ENCODE peak calls at places on chromosomes 16 and 17, in seven cellular contexts. J, Y, D, P, M, U and L are unnamed samples.

GRCh38 chr17:33941744-33942143 is 313.3 kb upstream of the CCL2 start:
- DNase-seq in J (no peak), Y (no peak), D (no peak), P (no peak), M (no peak), U (no peak), L (no peak)

GRCh38 chr17:42016411-42016831 is 818 bp downstream of the DNAJC7 start:
- DNase-seq in J (no peak), Y (no peak), D (no peak), P (no peak), M (no peak), U (no peak), L (peak)

GRCh38 chr17:29590261-29590978 is 972 bp upstream of the GIT1 start:
- DNase-seq in J (no peak), Y (peak), D (no peak), P (peak), M (no peak), U (no peak), L (peak)

GRCh38 chr17:69538795-69539194 is 124.3 kb downstream of the MAP2K6 start:
- DNase-seq in J (no peak), Y (no peak), D (no peak), P (no peak), M (no peak), U (no peak), L (no peak)

GRCh38 chr17:50879086-50879485 is 12.9 kb upstream of the TOB1 start:
- DNase-seq in J (no peak), Y (no peak), D (no peak), P (no peak), M (no peak), U (no peak), L (no peak)

GRCh38 chr17:72846399-72846798 is 246.1 kb downstream of the SLC39A11 start:
- DNase-seq in J (no peak), Y (no peak), D (no peak), P (no peak), M (no peak), U (no peak), L (no peak)

GRCh38 chr17:14308636-14308964 is 7.7 kb downstream of the HS3ST3B1 start:
- DNase-seq in J (no peak), Y (no peak), D (no peak), P (no peak), M (no peak), U (no peak), L (peak)

GRCh38 chr16:24747425-24747824 is 18.0 kb downstream of the TNRC6A start:
- DNase-seq in J (no peak), Y (no peak), D (no peak), P (no peak), M (no peak), U (no peak), L (no peak)

GRCh38 chr17:78250891-78251772 is 19.7 kb downstream of the TMEM235 start:
- DNase-seq in J (peak), Y (peak), D (peak), P (peak), M (peak), U (peak), L (peak)

GRCh38 chr17:2292100-2292499 is 11.5 kb downstream of the SMG6 start:
- DNase-seq in J (no peak), Y (no peak), D (no peak), P (no peak), M (no peak), U (no peak), L (no peak)

GRCh38 chr17:27650836-27651235 is 19.8 kb downstream of the LGALS9 start:
- DNase-seq in J (no peak), Y (no peak), D (no peak), P (no peak), M (no peak), U (no peak), L (no peak)

GRCh38 chr16:57536306-57537193 is at the start of gene CCDC102A:
- DNase-seq in J (peak), Y (peak), D (peak), P (no peak), M (peak), U (peak), L (no peak)

GRCh38 chr17:77478281-77478680 is 337.5 kb downstream of the SEC14L1 start:
- DNase-seq in J (no peak), Y (no peak), D (no peak), P (no peak), M (no peak), U (no peak), L (no peak)

GRCh38 chr16:1002399-1003161 is 21.0 kb downstream of the SOX8 start:
- DNase-seq in J (no peak), Y (no peak), D (no peak), P (no peak), M (peak), U (peak), L (peak)

GRCh38 chr17:8503368-8503767 is 67.7 kb downstream of the NDEL1 start:
- DNase-seq in J (peak), Y (no peak), D (no peak), P (no peak), M (no peak), U (no peak), L (no peak)

GRCh38 chr16:70735141-70735979 is 49.5 kb upstream of the MTSS2 start:
- DNase-seq in J (peak), Y (no peak), D (peak), P (peak), M (no peak), U (no peak), L (no peak)

GRCh38 chr17:81094224-81094743 is 59.3 kb downstream of the BAIAP2 start:
- DNase-seq in J (no peak), Y (no peak), D (no peak), P (no peak), M (no peak), U (no peak), L (no peak)
- TF ChIP-seq CTCF in J (no peak), Y (no peak), D (no peak), P (no peak), M (no peak), U (no peak), L (no peak)

GRCh38 chr16:27174798-27175197 is 28.5 kb upstream of the KDM8 start:
- DNase-seq in J (no peak), Y (no peak), D (no peak), P (no peak), M (no peak), U (no peak), L (peak)
- TF ChIP-seq CTCF in J (no peak), Y (no peak), D (no peak), P (no peak), M (no peak), U (no peak), L (no peak)

DNA sequence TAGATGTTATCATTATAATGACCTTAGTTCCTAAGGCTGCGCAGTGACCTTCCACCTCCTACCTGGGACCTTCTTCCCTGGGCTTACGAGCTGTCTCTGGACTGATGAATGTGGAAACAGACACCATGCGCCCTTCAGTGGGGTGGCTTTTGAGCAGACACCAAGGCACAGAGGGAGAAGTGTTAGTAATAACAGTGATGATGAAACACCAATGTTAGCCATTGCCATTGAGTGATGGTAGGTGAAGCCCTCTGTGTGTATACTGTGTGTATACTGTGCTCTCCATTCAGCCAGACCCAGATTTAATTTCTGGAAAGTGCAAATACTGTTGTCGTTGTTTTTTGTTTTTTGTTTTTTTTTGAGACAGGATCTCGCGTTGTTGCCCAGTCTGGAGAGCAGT is 44.5 kb downstream of the CLEC16A start:
- DNase-seq in J (no peak), Y (no peak), D (no peak), P (no peak), M (no peak), U (no peak), L (no peak)
- TF ChIP-seq CTCF in J (no peak), Y (no peak), D (no peak), P (no peak), M (no peak), U (no peak), L (no peak)

DNA sequence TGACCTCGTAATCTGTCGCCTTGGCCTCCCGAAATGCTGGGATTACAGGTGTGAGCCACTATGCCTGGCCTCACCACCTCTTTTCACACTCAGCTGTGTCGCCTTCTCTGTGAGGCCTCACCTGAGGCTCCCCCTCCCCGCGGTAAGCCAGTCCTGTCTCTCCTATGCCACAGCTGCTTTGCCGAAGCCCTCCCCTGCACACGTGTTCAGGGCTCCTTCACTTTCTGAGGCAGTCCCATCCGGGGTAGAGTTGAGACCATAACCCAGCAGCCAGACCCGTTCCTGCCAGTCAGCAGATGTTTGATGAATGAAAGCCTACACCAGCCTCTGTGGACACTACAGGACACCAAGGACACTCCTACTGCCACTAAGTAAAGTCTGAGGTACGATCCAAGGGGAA is 10.6 kb downstream of the USP7 start:
- DNase-seq in J (no peak), Y (no peak), D (no peak), P (no peak), M (no peak), U (no peak), L (no peak)
- TF ChIP-seq CTCF in J (no peak), Y (no peak), D (no peak), P (no peak), M (no peak), U (no peak), L (no peak)

GRCh38 chr17:57090560-57091185 is 5.6 kb downstream of the AKAP1 start:
- DNase-seq in J (no peak), Y (no peak), D (no peak), P (no peak), M (no peak), U (no peak), L (peak)

GRCh38 chr17:57089391-57089790 is 4.3 kb downstream of the AKAP1 start:
- DNase-seq in J (no peak), Y (no peak), D (no peak), P (no peak), M (no peak), U (no peak), L (no peak)

GRCh38 chr17:57092171-57092570 is 7.1 kb downstream of the AKAP1 start:
- DNase-seq in J (no peak), Y (no peak), D (no peak), P (no peak), M (no peak), U (no peak), L (no peak)

GRCh38 chr17:57091186-57091618 is 6.2 kb downstream of the AKAP1 start:
- DNase-seq in J (peak), Y (no peak), D (no peak), P (no peak), M (no peak), U (no peak), L (no peak)

GRCh38 chr17:57092779-57093178 is 7.7 kb downstream of the AKAP1 start:
- DNase-seq in J (no peak), Y (no peak), D (no peak), P (no peak), M (no peak), U (no peak), L (no peak)
- TF ChIP-seq CTCF in J (no peak), Y (no peak), D (no peak), P (no peak), M (no peak), U (no peak), L (no peak)

GRCh38 chr16:20957153-20957552 is 56.6 kb downstream of the LYRM1 start:
- DNase-seq in J (no peak), Y (no peak), D (no peak), P (no peak), M (no peak), U (no peak), L (no peak)

GRCh38 chr16:20952144-20952797 is 51.7 kb downstream of the LYRM1 start:
- DNase-seq in J (no peak), Y (no peak), D (peak), P (no peak), M (no peak), U (no peak), L (no peak)

GRCh38 chr16:20960899-20961298 is 60.3 kb downstream of the LYRM1 start:
- DNase-seq in J (no peak), Y (no peak), D (no peak), P (no peak), M (no peak), U (no peak), L (no peak)

GRCh38 chr16:20954574-20954973 is 54.0 kb downstream of the LYRM1 start:
- DNase-seq in J (no peak), Y (no peak), D (no peak), P (no peak), M (no peak), U (no peak), L (no peak)

DNA sequence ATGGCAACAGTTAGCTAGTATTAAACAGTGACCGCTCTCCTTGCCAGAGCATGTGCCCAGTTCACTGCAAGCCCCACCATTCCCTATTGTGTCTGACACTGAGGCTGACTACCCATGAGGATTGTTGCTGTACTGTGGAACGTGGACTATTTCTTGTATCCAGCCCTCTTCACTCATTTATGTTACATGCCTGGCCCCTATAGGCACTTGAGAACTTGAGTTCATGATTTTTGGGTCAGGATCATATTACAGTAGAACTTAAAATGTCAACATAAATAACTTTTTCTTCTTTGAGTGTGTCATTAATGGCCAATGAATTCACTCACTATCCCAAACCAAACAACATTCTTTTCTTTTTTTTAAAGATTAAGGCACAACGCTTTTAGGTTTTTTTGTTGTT is 55.7 kb downstream of the LYRM1 start:
- DNase-seq in J (no peak), Y (no peak), D (no peak), P (no peak), M (no peak), U (no peak), L (peak)
- TF ChIP-seq CTCF in J (no peak), Y (no peak), D (no peak), P (no peak), M (no peak), U (peak), L (no peak)

DNA sequence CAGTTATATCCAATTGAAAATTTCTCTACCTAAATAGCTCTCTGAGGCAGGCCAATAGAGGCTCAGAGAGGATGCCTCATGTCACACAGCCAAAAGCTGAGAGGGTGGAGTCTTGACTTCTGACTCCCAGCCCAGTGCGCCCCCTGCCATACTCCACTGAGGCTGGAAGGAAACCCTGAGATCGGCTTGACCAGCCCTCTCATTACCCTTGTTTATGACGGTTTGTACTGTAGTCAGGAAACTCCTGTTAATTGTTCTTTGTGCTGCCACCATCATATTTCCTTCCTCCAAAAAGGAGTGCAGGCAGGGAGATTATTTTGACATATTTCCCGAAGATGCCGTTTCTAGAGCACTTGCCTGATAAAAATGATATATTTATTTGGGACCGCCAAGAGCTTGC is 107.9 kb downstream of the AIPL1 start:
- DNase-seq in J (peak), Y (peak), D (peak), P (no peak), M (no peak), U (peak), L (no peak)
- TF ChIP-seq CTCF in J (peak), Y (no peak), D (peak), P (no peak), M (no peak), U (peak), L (no peak)

GRCh38 chr16:46632778-46633733 is 11.9 kb upstream of the SHCBP1 start:
- DNase-seq in J (no peak), Y (no peak), D (peak), P (no peak), M (no peak), U (no peak), L (no peak)

GRCh38 chr16:46627746-46628145 is 6.6 kb upstream of the SHCBP1 start:
- DNase-seq in J (no peak), Y (no peak), D (no peak), P (no peak), M (no peak), U (no peak), L (no peak)

GRCh38 chr16:46629331-46629843 is 8.2 kb upstream of the SHCBP1 start:
- DNase-seq in J (no peak), Y (no peak), D (peak), P (no peak), M (no peak), U (peak), L (peak)
- TF ChIP-seq CTCF in J (peak), Y (no peak), D (peak), P (peak), M (no peak), U (peak), L (peak)

GRCh38 chr16:2082171-2082982 is 34.6 kb downstream of the TSC2 start:
- DNase-seq in J (no peak), Y (peak), D (no peak), P (peak), M (no peak), U (no peak), L (no peak)
- TF ChIP-seq CTCF in J (peak), Y (peak), D (no peak), P (no peak), M (no peak), U (no peak), L (no peak)

DNA sequence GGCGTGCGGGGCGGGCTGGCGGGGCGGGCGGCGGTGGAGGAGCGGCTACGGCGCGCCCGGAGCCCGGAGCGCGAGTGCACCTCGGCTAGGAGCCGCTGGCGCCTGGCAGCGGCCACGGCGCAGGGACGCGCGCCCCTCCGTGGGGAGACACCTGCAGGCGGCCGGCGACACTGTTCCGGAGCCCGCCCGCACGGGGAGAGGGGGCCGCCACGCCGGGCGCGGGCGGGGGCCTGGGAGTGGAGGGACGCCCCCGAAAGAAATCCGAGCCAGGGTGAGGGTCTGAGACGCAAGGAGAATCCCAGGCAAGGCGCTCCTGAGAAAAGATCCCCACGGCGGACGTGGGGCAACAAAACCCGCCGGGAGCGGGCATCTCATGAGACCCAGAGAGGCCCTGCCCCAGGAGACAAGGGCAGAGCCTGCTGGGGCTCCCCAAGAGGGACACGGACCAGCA is at the start of gene GSG1L:
- DNase-seq in J (no peak), Y (no peak), D (no peak), P (no peak), M (no peak), U (no peak), L (no peak)
- TF ChIP-seq CTCF in J (peak), Y (no peak), D (no peak), P (no peak), M (no peak), U (no peak), L (no peak)